ENCODE peak calls at places on chromosome 19, in six cellular contexts. One of them, this sample, is unnamed.

GRCh38 chr19:11736696-11737095 is 2.0 kb downstream of the ZNF823 start:
- DNase-seq in stimulated activated CD8-positive, alpha-beta memory T cell treated with anti-CD3 and anti-CD28 coated beads, Interleukin-7, amount 100 ng/mL, for 24 hours: no peak
- DNase-seq in iris pigment epithelial cell: peak
- DNase-seq in tibial artery: no peak
- DNase-seq in CD4-positive, alpha-beta T cell: no peak
- DNase-seq in AG04450: no peak
- DNase-seq in this sample: no peak

GRCh38 chr19:41930322-41930722 is 2.1 kb upstream of the ERFL start:
- DNase-seq in stimulated activated CD8-positive, alpha-beta memory T cell treated with anti-CD3 and anti-CD28 coated beads, Interleukin-7, amount 100 ng/mL, for 24 hours: no peak
- DNase-seq in iris pigment epithelial cell: no peak
- DNase-seq in tibial artery: no peak
- DNase-seq in CD4-positive, alpha-beta T cell: no peak
- DNase-seq in AG04450: no peak
- DNase-seq in this sample: no peak

GRCh38 chr19:34118879-34119748 is 53.2 kb upstream of the LSM14A start:
- DNase-seq in stimulated activated CD8-positive, alpha-beta memory T cell treated with anti-CD3 and anti-CD28 coated beads, Interleukin-7, amount 100 ng/mL, for 24 hours: no peak
- DNase-seq in iris pigment epithelial cell: no peak
- DNase-seq in tibial artery: no peak
- DNase-seq in CD4-positive, alpha-beta T cell: peak
- DNase-seq in AG04450: no peak
- DNase-seq in this sample: no peak

GRCh38 chr19:48714759-48715261 is 4.7 kb downstream of the MAMSTR start:
- DNase-seq in stimulated activated CD8-positive, alpha-beta memory T cell treated with anti-CD3 and anti-CD28 coated beads, Interleukin-7, amount 100 ng/mL, for 24 hours: no peak
- DNase-seq in iris pigment epithelial cell: no peak
- DNase-seq in tibial artery: no peak
- DNase-seq in CD4-positive, alpha-beta T cell: no peak
- DNase-seq in AG04450: no peak
- DNase-seq in this sample: no peak

GRCh38 chr19:57171551-57172081 is 4.3 kb upstream of the DUXA start:
- DNase-seq in stimulated activated CD8-positive, alpha-beta memory T cell treated with anti-CD3 and anti-CD28 coated beads, Interleukin-7, amount 100 ng/mL, for 24 hours: no peak
- DNase-seq in iris pigment epithelial cell: peak
- DNase-seq in tibial artery: no peak
- DNase-seq in CD4-positive, alpha-beta T cell: peak
- DNase-seq in AG04450: no peak
- DNase-seq in this sample: peak

GRCh38 chr19:33670398-33670797 is 48.6 kb downstream of the CHST8 start:
- DNase-seq in stimulated activated CD8-positive, alpha-beta memory T cell treated with anti-CD3 and anti-CD28 coated beads, Interleukin-7, amount 100 ng/mL, for 24 hours: no peak
- DNase-seq in iris pigment epithelial cell: no peak
- DNase-seq in tibial artery: no peak
- DNase-seq in CD4-positive, alpha-beta T cell: no peak
- DNase-seq in AG04450: no peak
- DNase-seq in this sample: no peak

GRCh38 chr19:10828981-10829821 is 6.8 kb downstream of the TMED1 start:
- DNase-seq in stimulated activated CD8-positive, alpha-beta memory T cell treated with anti-CD3 and anti-CD28 coated beads, Interleukin-7, amount 100 ng/mL, for 24 hours: no peak
- DNase-seq in iris pigment epithelial cell: no peak
- DNase-seq in tibial artery: no peak
- DNase-seq in CD4-positive, alpha-beta T cell: no peak
- DNase-seq in AG04450: no peak
- DNase-seq in this sample: no peak

GRCh38 chr19:47049307-47049700 is 880 bp upstream of the TMEM160 start:
- DNase-seq in stimulated activated CD8-positive, alpha-beta memory T cell treated with anti-CD3 and anti-CD28 coated beads, Interleukin-7, amount 100 ng/mL, for 24 hours: no peak
- DNase-seq in iris pigment epithelial cell: peak
- DNase-seq in tibial artery: no peak
- DNase-seq in CD4-positive, alpha-beta T cell: no peak
- DNase-seq in AG04450: no peak
- DNase-seq in this sample: no peak

GRCh38 chr19:45607071-45608029 is 5.3 kb upstream of the GPR4 start:
- DNase-seq in stimulated activated CD8-positive, alpha-beta memory T cell treated with anti-CD3 and anti-CD28 coated beads, Interleukin-7, amount 100 ng/mL, for 24 hours: peak
- DNase-seq in iris pigment epithelial cell: peak
- DNase-seq in tibial artery: peak
- DNase-seq in CD4-positive, alpha-beta T cell: no peak
- DNase-seq in AG04450: peak
- DNase-seq in this sample: no peak

GRCh38 chr19:871446-872265 is 12.2 kb downstream of the CFD start:
- DNase-seq in stimulated activated CD8-positive, alpha-beta memory T cell treated with anti-CD3 and anti-CD28 coated beads, Interleukin-7, amount 100 ng/mL, for 24 hours: no peak
- DNase-seq in iris pigment epithelial cell: no peak
- DNase-seq in tibial artery: no peak
- DNase-seq in CD4-positive, alpha-beta T cell: no peak
- DNase-seq in AG04450: no peak
- DNase-seq in this sample: no peak

GRCh38 chr19:30249911-30250310 is 122.3 kb upstream of the ZNF536 start:
- DNase-seq in stimulated activated CD8-positive, alpha-beta memory T cell treated with anti-CD3 and anti-CD28 coated beads, Interleukin-7, amount 100 ng/mL, for 24 hours: no peak
- DNase-seq in iris pigment epithelial cell: no peak
- DNase-seq in tibial artery: no peak
- DNase-seq in CD4-positive, alpha-beta T cell: no peak
- DNase-seq in AG04450: no peak
- DNase-seq in this sample: no peak

GRCh38 chr19:33134571-33135041 is 2.7 kb downstream of the WDR88 start:
- DNase-seq in stimulated activated CD8-positive, alpha-beta memory T cell treated with anti-CD3 and anti-CD28 coated beads, Interleukin-7, amount 100 ng/mL, for 24 hours: peak
- DNase-seq in iris pigment epithelial cell: no peak
- DNase-seq in tibial artery: no peak
- DNase-seq in CD4-positive, alpha-beta T cell: peak
- DNase-seq in AG04450: no peak
- DNase-seq in this sample: no peak

GRCh38 chr19:5957132-5957531 is 20.8 kb downstream of the RANBP3 start:
- DNase-seq in stimulated activated CD8-positive, alpha-beta memory T cell treated with anti-CD3 and anti-CD28 coated beads, Interleukin-7, amount 100 ng/mL, for 24 hours: no peak
- DNase-seq in iris pigment epithelial cell: peak
- DNase-seq in tibial artery: no peak
- DNase-seq in CD4-positive, alpha-beta T cell: no peak
- DNase-seq in AG04450: no peak
- DNase-seq in this sample: no peak

GRCh38 chr19:14031719-14032480 is at the start of gene IL27RA:
- DNase-seq in stimulated activated CD8-positive, alpha-beta memory T cell treated with anti-CD3 and anti-CD28 coated beads, Interleukin-7, amount 100 ng/mL, for 24 hours: peak
- DNase-seq in iris pigment epithelial cell: peak
- DNase-seq in tibial artery: peak
- DNase-seq in CD4-positive, alpha-beta T cell: peak
- DNase-seq in AG04450: no peak
- DNase-seq in this sample: no peak

GRCh38 chr19:5913739-5914357 is at the start of gene CAPS:
- DNase-seq in stimulated activated CD8-positive, alpha-beta memory T cell treated with anti-CD3 and anti-CD28 coated beads, Interleukin-7, amount 100 ng/mL, for 24 hours: no peak
- DNase-seq in iris pigment epithelial cell: peak
- DNase-seq in tibial artery: peak
- DNase-seq in CD4-positive, alpha-beta T cell: no peak
- DNase-seq in AG04450: no peak
- DNase-seq in this sample: peak

GRCh38 chr19:33400856-33401682 is 27.6 kb downstream of the CEBPG start:
- DNase-seq in stimulated activated CD8-positive, alpha-beta memory T cell treated with anti-CD3 and anti-CD28 coated beads, Interleukin-7, amount 100 ng/mL, for 24 hours: no peak
- DNase-seq in iris pigment epithelial cell: no peak
- DNase-seq in tibial artery: peak
- DNase-seq in CD4-positive, alpha-beta T cell: no peak
- DNase-seq in AG04450: no peak
- DNase-seq in this sample: no peak

GRCh38 chr19:10138879-10139795 is 19.4 kb upstream of the EIF3G start:
- DNase-seq in stimulated activated CD8-positive, alpha-beta memory T cell treated with anti-CD3 and anti-CD28 coated beads, Interleukin-7, amount 100 ng/mL, for 24 hours: no peak
- DNase-seq in iris pigment epithelial cell: no peak
- DNase-seq in tibial artery: no peak
- DNase-seq in CD4-positive, alpha-beta T cell: no peak
- DNase-seq in AG04450: no peak
- DNase-seq in this sample: no peak

GRCh38 chr19:43467730-43468129 is 2.3 kb upstream of the LYPD3 start:
- DNase-seq in stimulated activated CD8-positive, alpha-beta memory T cell treated with anti-CD3 and anti-CD28 coated beads, Interleukin-7, amount 100 ng/mL, for 24 hours: no peak
- DNase-seq in iris pigment epithelial cell: peak
- DNase-seq in tibial artery: no peak
- DNase-seq in CD4-positive, alpha-beta T cell: no peak
- DNase-seq in AG04450: no peak
- DNase-seq in this sample: no peak

GRCh38 chr19:18208098-18208951 is 4.5 kb upstream of the RAB3A start:
- DNase-seq in stimulated activated CD8-positive, alpha-beta memory T cell treated with anti-CD3 and anti-CD28 coated beads, Interleukin-7, amount 100 ng/mL, for 24 hours: peak
- DNase-seq in iris pigment epithelial cell: peak
- DNase-seq in tibial artery: no peak
- DNase-seq in CD4-positive, alpha-beta T cell: peak
- DNase-seq in AG04450: peak
- DNase-seq in this sample: no peak

GRCh38 chr19:9936151-9937000 is at the start of gene OLFM2:
- DNase-seq in stimulated activated CD8-positive, alpha-beta memory T cell treated with anti-CD3 and anti-CD28 coated beads, Interleukin-7, amount 100 ng/mL, for 24 hours: no peak
- DNase-seq in iris pigment epithelial cell: no peak
- DNase-seq in tibial artery: no peak
- DNase-seq in CD4-positive, alpha-beta T cell: no peak
- DNase-seq in AG04450: no peak
- DNase-seq in this sample: no peak